ENCODE peak calls at places on chromosomes 3 and 15, in four cellular contexts. R is CD8-positive, alpha-beta T cell; A is MCF 10A; U is upper lobe of right lung. W is an unnamed sample.

GRCh38 chr15:98560338-98560737 is 88.0 kb upstream of the IGF1R start:
- DNase-seq in R (no peak), A (no peak), U (no peak), W (no peak)

GRCh38 chr15:31131853-31132375 is 30.4 kb upstream of the TRPM1 start:
- DNase-seq in R (no peak), A (no peak), U (no peak), W (no peak)

GRCh38 chr3:128585189-128585588 is 65.4 kb downstream of the RPN1 start:
- DNase-seq in R (no peak), A (no peak), U (no peak), W (no peak)

GRCh38 chr15:31262901-31263671 is 63.5 kb upstream of the KLF13 start:
- DNase-seq in R (no peak), A (peak), U (peak), W (no peak)

GRCh38 chr3:105253225-105253624 is 113.5 kb upstream of the ALCAM start:
- DNase-seq in R (no peak), A (no peak), U (no peak), W (no peak)

GRCh38 chr15:64209680-64210334 is 47.0 kb upstream of the PPIB start:
- DNase-seq in R (no peak), A (peak), U (no peak), W (no peak)

GRCh38 chr15:94576889-94577533 is 345.6 kb downstream of the MCTP2 start:
- DNase-seq in R (peak), A (peak), U (no peak), W (no peak)

GRCh38 chr3:155292133-155292532 is 1.4 kb downstream of the STRIT1 start:
- DNase-seq in R (no peak), A (no peak), U (no peak), W (no peak)

GRCh38 chr15:66102563-66103292 is 150.8 kb downstream of the MEGF11 start:
- DNase-seq in R (no peak), A (no peak), U (peak), W (no peak)

GRCh38 chr3:7328339-7328738 is 467.4 kb downstream of the GRM7 start:
- DNase-seq in R (no peak), A (peak), U (no peak), W (no peak)

GRCh38 chr3:149516920-149517319 is 42.4 kb downstream of the TM4SF4 start:
- DNase-seq in R (no peak), A (no peak), U (no peak), W (no peak)

GRCh38 chr15:82303956-82304640 is 41.5 kb downstream of the SAXO2 start:
- DNase-seq in R (no peak), A (no peak), U (peak), W (no peak)

GRCh38 chr3:50028336-50028735 is 60.4 kb upstream of the RBM5 start:
- DNase-seq in R (no peak), A (no peak), U (no peak), W (no peak)

GRCh38 chr3:64600246-64600645 is 87.6 kb downstream of the ADAMTS9 start:
- DNase-seq in R (no peak), A (no peak), U (no peak), W (no peak)

GRCh38 chr3:66487475-66487874 is 13.3 kb downstream of the LRIG1 start:
- DNase-seq in R (no peak), A (no peak), U (no peak), W (no peak)

GRCh38 chr15:26200427-26200826 is 337.3 kb upstream of the ATP10A start:
- DNase-seq in R (no peak), A (no peak), U (no peak), W (no peak)

GRCh38 chr3:171387047-171387446 is 73.2 kb downstream of the TNIK start:
- DNase-seq in R (no peak), A (no peak), U (no peak), W (no peak)

GRCh38 chr15:67145710-67146109 is 80.3 kb downstream of the SMAD3 start:
- DNase-seq in R (no peak), A (no peak), U (no peak), W (no peak)

GRCh38 chr15:81752149-81752942 is 293.5 kb downstream of the MEX3B start:
- DNase-seq in R (no peak), A (peak), U (no peak), W (no peak)

GRCh38 chr3:164458986-164459385 is 619.3 kb downstream of the SI start:
- DNase-seq in R (no peak), A (peak), U (no peak), W (no peak)

GRCh38 chr3:172087827-172088580 is 48.6 kb downstream of the FNDC3B start:
- DNase-seq in R (no peak), A (no peak), U (no peak), W (no peak)

GRCh38 chr3:57423335-57423734 is 120.8 kb downstream of the DNAH12 start:
- DNase-seq in R (no peak), A (no peak), U (no peak), W (no peak)

GRCh38 chr3:50194903-50195500 is 3.6 kb downstream of the GNAT1 start:
- DNase-seq in R (no peak), A (peak), U (no peak), W (no peak)

GRCh38 chr3:9508781-9509180 is 44.8 kb downstream of the LHFPL4 start:
- DNase-seq in R (no peak), A (no peak), U (no peak), W (no peak)

GRCh38 chr15:71252036-71252898 is 137.0 kb downstream of the THSD4 start:
- DNase-seq in R (no peak), A (peak), U (no peak), W (no peak)

GRCh38 chr15:70357453-70357852 is 259.7 kb upstream of the TLE3 start:
- DNase-seq in R (no peak), A (no peak), U (peak), W (no peak)

GRCh38 chr15:59168536-59168935 is 38.1 kb upstream of the LDHAL6B start:
- DNase-seq in R (no peak), A (peak), U (peak), W (no peak)

GRCh38 chr3:71309886-71310285 is 273.6 kb downstream of the FOXP1 start:
- DNase-seq in R (no peak), A (no peak), U (no peak), W (no peak)

GRCh38 chr3:129033151-129033550 is 27.4 kb upstream of the GP9 start:
- DNase-seq in R (no peak), A (no peak), U (no peak), W (no peak)

GRCh38 chr15:66433726-66434125 is 47.0 kb downstream of the MAP2K1 start:
- DNase-seq in R (no peak), A (no peak), U (no peak), W (no peak)

GRCh38 chr3:155233213-155233612 is 60.3 kb downstream of the STRIT1 start:
- DNase-seq in R (no peak), A (peak), U (no peak), W (no peak)

GRCh38 chr3:113829576-113830354 is 8.8 kb upstream of the GRAMD1C start:
- DNase-seq in R (no peak), A (peak), U (no peak), W (no peak)

GRCh38 chr3:192188218-192188835 is 539.0 kb downstream of the FGF12 start:
- DNase-seq in R (no peak), A (peak), U (peak), W (peak)
- TF ChIP-seq CTCF in R (no peak), A (peak), U (peak), W (peak)

GRCh38 chr3:45043715-45044299 is 17.7 kb downstream of the CLEC3B start:
- DNase-seq in R (no peak), A (peak), U (no peak), W (no peak)
- TF ChIP-seq CTCF in R (no peak), A (no peak), U (no peak), W (no peak)

GRCh38 chr3:161266731-161267150 is 45.6 kb downstream of the NMD3 start:
- DNase-seq in R (no peak), A (peak), U (no peak), W (no peak)
- TF ChIP-seq CTCF in R (no peak), A (no peak), U (no peak), W (no peak)

DNA sequence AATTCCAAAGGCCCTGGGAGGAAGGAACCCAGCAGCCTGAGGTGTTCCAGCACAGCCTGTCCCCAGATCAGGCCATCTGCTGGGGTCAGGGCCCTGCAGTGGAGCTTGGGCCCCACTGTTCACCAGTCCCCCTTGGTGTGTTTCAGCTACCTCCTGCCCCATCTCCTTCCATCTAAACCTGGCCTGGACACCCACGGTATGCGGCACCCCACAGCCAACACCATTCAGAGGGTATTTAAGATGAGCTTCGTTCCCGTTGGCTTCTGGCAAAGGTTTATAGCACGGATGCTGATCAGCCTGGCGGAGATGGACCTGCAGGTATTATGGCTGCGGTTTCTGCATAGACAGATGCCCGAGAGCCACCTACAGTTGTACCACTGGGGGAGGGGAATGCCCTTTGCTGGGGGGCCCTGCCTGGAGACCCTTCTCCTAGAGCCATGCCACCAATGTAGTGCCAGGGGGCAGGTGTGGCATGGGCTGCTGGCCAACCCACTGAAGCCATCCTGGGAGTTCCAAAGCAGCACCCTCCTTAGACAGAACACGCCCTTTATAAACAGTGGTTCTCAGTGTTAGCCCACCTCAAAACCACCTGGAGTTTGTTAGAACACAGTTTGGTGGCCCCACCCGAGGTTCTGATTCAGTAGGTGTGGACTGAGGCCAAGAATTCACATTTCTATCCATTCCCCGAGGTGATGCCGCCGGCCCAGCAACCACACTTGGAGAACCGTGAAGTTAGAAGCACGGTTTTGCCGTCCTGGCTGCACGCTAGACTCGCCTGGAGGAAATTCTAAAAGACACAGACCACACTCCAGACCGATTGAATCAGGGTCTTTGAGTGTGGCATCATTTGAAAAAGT is 126.9 kb downstream of the LRRK1 start:
- DNase-seq in R (no peak), A (no peak), U (peak), W (peak)
- TF ChIP-seq CTCF in R (no peak), A (no peak), U (no peak), W (no peak)

DNA sequence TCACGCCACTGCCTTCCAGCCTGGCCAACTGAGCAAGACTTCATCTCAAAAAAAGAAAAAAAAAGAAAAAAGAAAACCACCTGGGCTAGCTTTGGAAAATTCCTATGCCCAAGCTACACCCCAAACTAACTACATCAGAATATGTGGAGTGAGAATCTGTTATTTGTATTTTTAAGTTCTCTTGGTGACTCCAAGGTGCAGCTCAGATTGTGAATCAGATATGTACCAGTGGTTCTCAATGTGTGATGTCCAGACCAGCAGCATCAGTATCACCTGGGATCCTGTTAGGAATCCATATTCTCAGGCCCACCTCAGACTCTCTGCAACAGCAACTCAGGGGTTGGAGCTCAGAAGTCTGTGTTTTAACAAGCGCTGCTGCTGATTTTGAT is 376.8 kb downstream of the EDEM1 start:
- DNase-seq in R (no peak), A (no peak), U (no peak), W (no peak)
- TF ChIP-seq CTCF in R (no peak), A (no peak), U (no peak), W (no peak)

GRCh38 chr3:160909917-160910316 is 153.9 kb downstream of the PPM1L start:
- DNase-seq in R (no peak), A (no peak), U (no peak), W (no peak)

DNA sequence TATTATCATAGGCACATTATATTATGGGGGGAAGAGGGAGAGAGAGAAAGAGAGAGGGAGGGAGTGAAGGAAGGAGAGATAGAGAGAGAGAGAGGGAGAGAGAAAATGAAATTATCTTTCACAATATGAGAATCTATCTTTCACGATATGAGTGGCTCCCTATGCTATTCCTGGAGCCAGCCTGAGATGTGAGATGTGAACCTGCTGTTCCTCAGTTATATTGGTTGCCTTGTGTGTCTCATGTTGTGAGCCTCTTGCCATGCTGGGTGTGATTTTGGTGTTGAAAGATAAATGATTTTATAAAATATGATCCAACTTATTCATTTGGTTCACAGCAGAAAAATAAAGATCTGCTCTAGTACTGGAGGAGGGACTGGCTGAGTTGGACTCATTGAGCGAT is 148.7 kb downstream of the PPM1L start:
- DNase-seq in R (no peak), A (no peak), U (no peak), W (no peak)
- TF ChIP-seq CTCF in R (no peak), A (no peak), U (no peak), W (no peak)

GRCh38 chr3:32147935-32148334 is 41.5 kb downstream of the GPD1L start:
- DNase-seq in R (no peak), A (no peak), U (no peak), W (no peak)
- TF ChIP-seq CTCF in R (no peak), A (no peak), U (no peak), W (peak)

GRCh38 chr3:151776259-151776740 is 37.6 kb upstream of the AADAC start:
- DNase-seq in R (no peak), A (no peak), U (no peak), W (no peak)
- TF ChIP-seq CTCF in R (no peak), A (no peak), U (no peak), W (no peak)

W was measured in progenitor cell of endocrine pancreas.